ENCODE peak calls at places on chromosomes 5 and 9, in five cellular contexts. X is astrocyte, H is fibroblast of lung, O is OCI-LY7, L is IMR-90. A is an unnamed sample.

GRCh38 chr9:105205787-105206511 is 38.5 kb upstream of the SLC44A1 start:
- DNase-seq in X (peak; percentile 93), H (peak; percentile 97), O (no peak), L (peak; percentile 94), A (no peak)

GRCh38 chr9:129052592-129052991 is 16.2 kb downstream of the MIGA2 start:
- DNase-seq in X (no peak), H (no peak), O (no peak), L (no peak), A (no peak)

GRCh38 chr9:14141736-14142135 is 172.2 kb downstream of the NFIB start:
- DNase-seq in X (no peak), H (no peak), O (no peak), L (no peak), A (no peak)

GRCh38 chr5:58666141-58666540 is 83.3 kb downstream of the RAB3C start:
- DNase-seq in X (no peak), H (no peak), O (no peak), L (no peak), A (no peak)

GRCh38 chr9:13113751-13114150 is 165.7 kb downstream of the MPDZ start:
- DNase-seq in X (peak; percentile 7), H (peak; percentile 24), O (no peak), L (peak; percentile 8), A (no peak)

GRCh38 chr9:36276840-36277239 is 18.6 kb upstream of the GNE start:
- DNase-seq in X (peak; percentile 88), H (peak; percentile 77), O (no peak), L (peak; percentile 90), A (no peak)

GRCh38 chr5:114924784-114925183 is 244.9 kb downstream of the TRIM36 start:
- DNase-seq in X (no peak), H (no peak), O (no peak), L (no peak), A (no peak)

GRCh38 chr5:180070726-180071417 is 687 bp downstream of the RNF130 start:
- DNase-seq in X (peak; percentile 55), H (peak; percentile 62), O (no peak), L (peak; percentile 55), A (no peak)

GRCh38 chr5:31121224-31121623 is 72.3 kb upstream of the CDH6 start:
- DNase-seq in X (no peak), H (no peak), O (no peak), L (no peak), A (no peak)

DNA sequence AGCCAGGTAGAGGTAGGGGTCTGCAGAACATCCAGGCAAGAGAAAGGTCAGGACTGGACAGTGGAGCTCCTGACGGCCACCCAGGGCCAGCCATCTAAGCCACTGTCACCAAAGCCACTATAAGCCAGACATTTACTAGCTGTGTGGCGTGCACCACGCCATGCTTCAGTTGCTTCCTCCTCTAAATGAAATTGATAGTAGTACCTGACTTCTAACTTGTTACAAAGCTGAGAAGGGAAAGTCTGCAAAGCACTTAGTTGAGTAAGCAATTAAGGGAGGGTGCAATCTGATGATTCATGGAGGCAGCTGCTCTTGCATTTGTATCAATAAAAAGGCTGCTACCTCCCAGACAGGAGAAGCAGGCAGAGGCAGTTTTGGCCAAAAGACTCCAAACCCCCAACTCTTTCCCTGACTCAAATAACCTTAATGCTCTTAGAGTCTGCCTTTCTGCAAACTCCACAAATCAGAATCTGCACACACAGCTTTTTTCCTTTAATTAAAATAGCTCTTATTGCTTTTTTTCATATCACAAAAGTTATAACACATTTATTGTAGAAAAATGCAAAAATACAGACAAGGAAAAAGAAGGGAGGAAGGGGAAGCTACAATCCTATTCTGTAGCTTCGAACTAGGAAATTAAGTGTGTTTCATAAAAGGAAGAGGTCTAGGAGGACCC is 19.2 kb upstream of the RAPGEF1 start:
- DNase-seq in X (no peak), H (no peak), O (no peak), L (peak; percentile 25), A (no peak)
- H3K4me1 ChIP-seq in X (no peaks in the 10 kb centered on the region), H (peaks cover 2% of the 10 kb centered on the region), O (peaks cover 54% of the 10 kb centered on the region), L (peaks cover 2% of the 10 kb centered on the region), A (no peaks in the 10 kb centered on the region)

GRCh38 chr5:150506571-150507282 is 1.2 kb upstream of the NDST1 start:
- DNase-seq in X (no peak), H (no peak), O (no peak), L (no peak), A (no peak)
- H4K20me1 ChIP-seq in X (peaks cover 99% of the 10 kb centered on the region), H (no peaks in the 10 kb centered on the region), O (peaks cover 4% of the 10 kb centered on the region), L (peaks cover 100% of the 10 kb centered on the region), A (peaks cover 52% of the 10 kb centered on the region)

DNA sequence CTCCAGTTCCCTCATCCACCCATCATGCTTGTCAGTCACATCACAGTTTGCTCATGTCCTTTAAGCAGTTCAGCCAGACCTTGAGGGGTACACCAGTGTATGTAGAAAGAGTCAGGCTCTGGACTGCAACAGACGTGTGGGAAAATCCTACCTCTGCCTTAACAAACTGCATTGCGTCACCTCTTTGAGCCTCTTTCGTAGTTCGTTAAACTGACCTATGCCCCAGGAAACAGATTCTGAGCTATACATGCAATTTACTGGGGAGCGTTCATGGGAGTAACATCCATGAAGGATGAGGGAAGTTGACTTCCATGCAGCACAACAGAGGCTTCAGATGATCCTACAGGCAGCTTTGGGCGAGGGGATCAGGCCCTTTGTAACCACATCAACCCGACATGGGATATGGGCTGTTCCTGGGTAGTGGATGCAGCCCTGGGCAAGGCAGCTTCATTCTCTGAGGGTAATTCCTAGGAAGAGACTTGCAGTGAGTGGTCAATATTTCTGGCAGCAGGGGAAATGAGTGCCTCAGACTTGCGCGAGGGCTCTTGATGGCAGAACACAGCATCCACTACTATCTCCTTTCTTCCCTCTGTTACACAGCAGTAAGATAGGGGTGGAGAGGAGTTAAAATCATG is 4.3 kb downstream of the SPINK4 start:
- DNase-seq in X (no peak), H (no peak), O (no peak), L (no peak), A (no peak)
- H3K4me1 ChIP-seq in X (peaks cover 7% of the 10 kb centered on the region), H (no peaks in the 10 kb centered on the region), O (peaks cover 9% of the 10 kb centered on the region), L (peaks cover 4% of the 10 kb centered on the region), A (peaks cover 1% of the 10 kb centered on the region)

DNA sequence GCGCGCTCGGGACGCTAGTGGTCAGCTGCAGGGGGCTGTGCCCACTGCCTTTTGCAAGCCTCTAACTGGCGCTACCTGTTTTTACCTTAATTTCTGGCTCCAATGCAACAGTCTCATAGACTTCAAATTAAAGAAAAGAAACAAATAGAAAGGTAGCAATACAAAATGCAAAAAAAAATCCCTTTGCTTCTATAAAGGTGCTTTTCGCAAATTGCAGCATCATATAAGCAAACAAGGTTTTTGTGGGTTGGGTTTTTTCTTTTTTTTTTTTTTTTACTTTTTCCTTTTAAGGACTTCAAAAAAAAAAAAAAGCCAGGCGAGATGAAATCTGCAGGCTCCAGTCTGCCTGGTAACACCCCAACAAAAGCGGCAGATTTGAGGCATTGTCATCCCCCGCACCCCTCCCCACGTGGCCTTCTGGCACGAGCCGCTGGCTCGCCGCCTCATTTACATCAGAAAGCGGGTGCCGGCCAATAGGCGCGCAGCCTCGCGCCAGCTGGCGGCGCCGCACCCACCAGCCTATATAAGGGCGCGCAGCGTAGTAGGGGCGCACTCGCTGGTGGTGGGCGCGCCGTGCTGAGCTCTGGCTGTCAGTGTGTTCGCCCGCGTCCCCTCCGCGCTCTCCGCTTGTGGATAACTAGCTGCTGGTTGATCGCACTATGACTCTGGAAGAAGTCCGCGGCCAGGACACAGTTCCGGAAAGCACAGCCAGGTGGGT is at the start of gene GADD45G:
- DNase-seq in X (peak; percentile 78), H (peak; percentile 81), O (no peak), L (peak; percentile 61), A (peak; percentile 61)
- H4K20me1 ChIP-seq in X (no peaks in the 10 kb centered on the region), H (no peaks in the 10 kb centered on the region), O (peaks cover 5% of the 10 kb centered on the region), L (no peaks in the 10 kb centered on the region), A (no peaks in the 10 kb centered on the region)

DNA sequence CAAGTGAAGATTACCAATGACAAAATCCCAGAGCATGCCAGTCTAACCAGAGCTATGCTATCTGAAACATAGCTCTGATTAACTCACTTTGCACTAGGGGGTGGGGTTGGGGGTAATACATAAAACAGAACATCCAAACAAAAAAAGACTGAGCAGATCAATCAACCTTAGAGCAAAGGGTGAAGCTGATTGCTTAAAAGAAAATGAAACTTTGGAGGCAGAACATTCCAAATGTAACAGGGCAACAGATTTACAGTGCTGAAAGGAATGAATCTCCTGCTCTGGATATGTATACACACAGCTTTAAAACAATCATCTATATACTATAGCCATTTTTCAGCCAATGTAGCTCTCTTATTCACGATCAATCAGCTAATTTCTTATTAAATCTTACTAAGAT is 4.9 kb downstream of the IL6ST start:
- DNase-seq in X (no peak), H (no peak), O (no peak), L (no peak), A (no peak)
- H3K4me1 ChIP-seq in X (peaks cover 15% of the 10 kb centered on the region), H (peaks cover 5% of the 10 kb centered on the region), O (peaks cover 12% of the 10 kb centered on the region), L (peaks cover 3% of the 10 kb centered on the region), A (peaks cover 8% of the 10 kb centered on the region)